ENCODE peak calls at places on chromosomes 2 and 18, in seven cellular contexts. One of them, this sample, is unnamed.

GRCh38 chr2:240640939-240641338 is 15.7 kb downstream of the GPR35 start:
- DNase-seq in omental fat pad: no peak
- DNase-seq in DMS153: no peak
- DNase-seq in adrenal gland: no peak
- DNase-seq in H54: peak
- DNase-seq in stimulated activated CD4-positive, alpha-beta T cell treated with anti-CD3 and anti-CD28 coated beads, Interleukin-2, amount 100 ng/mL, for 24 hours: peak
- DNase-seq in GM06990: no peak
- DNase-seq in this sample: no peak

GRCh38 chr18:58937204-58937603 is 72.5 kb downstream of the ZNF532 start:
- DNase-seq in omental fat pad: no peak
- DNase-seq in DMS153: no peak
- DNase-seq in adrenal gland: no peak
- DNase-seq in H54: no peak
- DNase-seq in stimulated activated CD4-positive, alpha-beta T cell treated with anti-CD3 and anti-CD28 coated beads, Interleukin-2, amount 100 ng/mL, for 24 hours: no peak
- DNase-seq in GM06990: no peak
- DNase-seq in this sample: no peak

GRCh38 chr2:240056678-240057077 is 3.4 kb upstream of the OR6B3 start:
- DNase-seq in omental fat pad: no peak
- DNase-seq in DMS153: no peak
- DNase-seq in adrenal gland: no peak
- DNase-seq in H54: no peak
- DNase-seq in stimulated activated CD4-positive, alpha-beta T cell treated with anti-CD3 and anti-CD28 coated beads, Interleukin-2, amount 100 ng/mL, for 24 hours: no peak
- DNase-seq in GM06990: no peak
- DNase-seq in this sample: no peak

GRCh38 chr2:172172513-172173217 is 70.0 kb upstream of the DLX2 start:
- DNase-seq in omental fat pad: no peak
- DNase-seq in DMS153: peak
- DNase-seq in adrenal gland: peak
- DNase-seq in H54: peak
- DNase-seq in stimulated activated CD4-positive, alpha-beta T cell treated with anti-CD3 and anti-CD28 coated beads, Interleukin-2, amount 100 ng/mL, for 24 hours: peak
- DNase-seq in GM06990: peak
- DNase-seq in this sample: no peak

GRCh38 chr2:42089340-42089925 is 41.6 kb downstream of the PKDCC start:
- DNase-seq in omental fat pad: peak
- DNase-seq in DMS153: no peak
- DNase-seq in adrenal gland: peak
- DNase-seq in H54: peak
- DNase-seq in stimulated activated CD4-positive, alpha-beta T cell treated with anti-CD3 and anti-CD28 coated beads, Interleukin-2, amount 100 ng/mL, for 24 hours: peak
- DNase-seq in GM06990: peak
- DNase-seq in this sample: peak

GRCh38 chr2:41572154-41572553 is 475.7 kb upstream of the PKDCC start:
- DNase-seq in omental fat pad: no peak
- DNase-seq in DMS153: no peak
- DNase-seq in adrenal gland: no peak
- DNase-seq in H54: no peak
- DNase-seq in stimulated activated CD4-positive, alpha-beta T cell treated with anti-CD3 and anti-CD28 coated beads, Interleukin-2, amount 100 ng/mL, for 24 hours: no peak
- DNase-seq in GM06990: no peak
- DNase-seq in this sample: no peak

GRCh38 chr2:128306081-128306930 is 12.4 kb downstream of the HS6ST1 start:
- DNase-seq in omental fat pad: no peak
- DNase-seq in DMS153: peak
- DNase-seq in adrenal gland: no peak
- DNase-seq in H54: no peak
- DNase-seq in stimulated activated CD4-positive, alpha-beta T cell treated with anti-CD3 and anti-CD28 coated beads, Interleukin-2, amount 100 ng/mL, for 24 hours: no peak
- DNase-seq in GM06990: no peak
- DNase-seq in this sample: no peak

GRCh38 chr2:46796843-46797625 is 118.6 kb downstream of the MCFD2 start:
- DNase-seq in omental fat pad: no peak
- DNase-seq in DMS153: no peak
- DNase-seq in adrenal gland: no peak
- DNase-seq in H54: no peak
- DNase-seq in stimulated activated CD4-positive, alpha-beta T cell treated with anti-CD3 and anti-CD28 coated beads, Interleukin-2, amount 100 ng/mL, for 24 hours: no peak
- DNase-seq in GM06990: no peak
- DNase-seq in this sample: no peak

GRCh38 chr2:45746888-45747287 is 95.4 kb downstream of the PRKCE start:
- DNase-seq in omental fat pad: no peak
- DNase-seq in DMS153: no peak
- DNase-seq in adrenal gland: no peak
- DNase-seq in H54: no peak
- DNase-seq in stimulated activated CD4-positive, alpha-beta T cell treated with anti-CD3 and anti-CD28 coated beads, Interleukin-2, amount 100 ng/mL, for 24 hours: no peak
- DNase-seq in GM06990: no peak
- DNase-seq in this sample: no peak

GRCh38 chr2:86622878-86623548 is 652 bp downstream of the RNF103 start:
- DNase-seq in omental fat pad: no peak
- DNase-seq in DMS153: no peak
- DNase-seq in adrenal gland: peak
- DNase-seq in H54: peak
- DNase-seq in stimulated activated CD4-positive, alpha-beta T cell treated with anti-CD3 and anti-CD28 coated beads, Interleukin-2, amount 100 ng/mL, for 24 hours: peak
- DNase-seq in GM06990: no peak
- DNase-seq in this sample: no peak

This sample was measured in Jurkat, Clone E6-1.